ENCODE peak calls at places on chromosomes 7 and 10, in eight cellular contexts. J, L, A, C, Y, U, W and R are unnamed samples.
A peak's percentile ranks its signal among the peaks of the same experiment; 100 is the strongest.

GRCh38 chr7:157404845-157405481 is 68.2 kb downstream of the DNAJB6 start:
- DNase-seq in J (peak; percentile 38), L (peak; percentile 91), A (peak; percentile 91), C (peak; percentile 42), Y (peak; percentile 94), U (peak; percentile 77), W (peak; percentile 67), R (no peak)

GRCh38 chr7:131255242-131255641 is 72.4 kb upstream of the MKLN1 start:
- DNase-seq in J (no peak), L (no peak), A (no peak), C (no peak), Y (no peak), U (no peak), W (no peak), R (no peak)

GRCh38 chr7:81583882-81584533 is 185.8 kb downstream of the HGF start:
- DNase-seq in J (no peak), L (peak; percentile 38), A (peak; percentile 86), C (no peak), Y (no peak), U (no peak), W (no peak), R (no peak)

GRCh38 chr10:28046579-28046978 is 47.7 kb upstream of the ODAD2 start:
- DNase-seq in J (no peak), L (no peak), A (no peak), C (no peak), Y (no peak), U (no peak), W (no peak), R (no peak)

GRCh38 chr7:137404918-137405317 is 61.4 kb upstream of the PTN start:
- DNase-seq in J (no peak), L (no peak), A (no peak), C (no peak), Y (no peak), U (no peak), W (no peak), R (no peak)

GRCh38 chr10:132960071-132960472 is 17.7 kb upstream of the CFAP46 start:
- DNase-seq in J (peak; percentile 80), L (no peak), A (no peak), C (peak; percentile 58), Y (no peak), U (no peak), W (no peak), R (no peak)

GRCh38 chr7:75658369-75658768 is 80.4 kb downstream of the HIP1 start:
- DNase-seq in J (peak; percentile 55), L (no peak), A (no peak), C (no peak), Y (no peak), U (peak; percentile 43), W (no peak), R (no peak)

GRCh38 chr7:47901542-47901941 is 46.7 kb downstream of the PKD1L1 start:
- DNase-seq in J (no peak), L (peak; percentile 71), A (no peak), C (no peak), Y (peak; percentile 29), U (peak; percentile 42), W (no peak), R (no peak)

GRCh38 chr10:7558036-7558435 is 108.7 kb downstream of the ITIH5 start:
- DNase-seq in J (no peak), L (no peak), A (no peak), C (no peak), Y (no peak), U (no peak), W (no peak), R (no peak)

GRCh38 chr10:83373659-83374058 is 765.6 kb upstream of the GHITM start:
- DNase-seq in J (no peak), L (peak; percentile 73), A (no peak), C (no peak), Y (no peak), U (no peak), W (no peak), R (peak; percentile 16)

GRCh38 chr10:73887038-73888015 is 13.0 kb upstream of the CAMK2G start:
- DNase-seq in J (peak; percentile 92), L (peak; percentile 93), A (peak; percentile 97), C (peak; percentile 91), Y (peak; percentile 95), U (peak; percentile 94), W (peak; percentile 84), R (peak; percentile 80)

GRCh38 chr10:91596821-91597396 is 36.0 kb downstream of the PPP1R3C start:
- DNase-seq in J (no peak), L (peak; percentile 84), A (peak; percentile 92), C (no peak), Y (peak; percentile 79), U (peak; percentile 80), W (no peak), R (no peak)

GRCh38 chr7:159031135-159031701 is 113.4 kb downstream of the VIPR2 start:
- DNase-seq in J (peak; percentile 95), L (no peak), A (no peak), C (peak; percentile 77), Y (no peak), U (no peak), W (peak; percentile 51), R (peak; percentile 29)
- H3K4me3 ChIP-seq in J (peak overlapping the region; percentile 73), L (no peak overlapping the region), A (no peak overlapping the region), C (peak overlapping the region; percentile 43), Y (no peak overlapping the region), U (no peak overlapping the region), W (peak overlapping the region; percentile 44), R (peak overlapping the region; percentile 21)

GRCh38 chr10:69229565-69229886 is 9.4 kb downstream of the HKDC1 start:
- DNase-seq in J (no peak), L (no peak), A (no peak), C (no peak), Y (no peak), U (no peak), W (no peak), R (no peak)
- H3K4me3 ChIP-seq in J (no peak overlapping the region), L (no peak overlapping the region), A (no peak overlapping the region), C (no peak overlapping the region), Y (no peak overlapping the region), U (no peak overlapping the region), W (no peak overlapping the region), R (no peak overlapping the region)

DNA sequence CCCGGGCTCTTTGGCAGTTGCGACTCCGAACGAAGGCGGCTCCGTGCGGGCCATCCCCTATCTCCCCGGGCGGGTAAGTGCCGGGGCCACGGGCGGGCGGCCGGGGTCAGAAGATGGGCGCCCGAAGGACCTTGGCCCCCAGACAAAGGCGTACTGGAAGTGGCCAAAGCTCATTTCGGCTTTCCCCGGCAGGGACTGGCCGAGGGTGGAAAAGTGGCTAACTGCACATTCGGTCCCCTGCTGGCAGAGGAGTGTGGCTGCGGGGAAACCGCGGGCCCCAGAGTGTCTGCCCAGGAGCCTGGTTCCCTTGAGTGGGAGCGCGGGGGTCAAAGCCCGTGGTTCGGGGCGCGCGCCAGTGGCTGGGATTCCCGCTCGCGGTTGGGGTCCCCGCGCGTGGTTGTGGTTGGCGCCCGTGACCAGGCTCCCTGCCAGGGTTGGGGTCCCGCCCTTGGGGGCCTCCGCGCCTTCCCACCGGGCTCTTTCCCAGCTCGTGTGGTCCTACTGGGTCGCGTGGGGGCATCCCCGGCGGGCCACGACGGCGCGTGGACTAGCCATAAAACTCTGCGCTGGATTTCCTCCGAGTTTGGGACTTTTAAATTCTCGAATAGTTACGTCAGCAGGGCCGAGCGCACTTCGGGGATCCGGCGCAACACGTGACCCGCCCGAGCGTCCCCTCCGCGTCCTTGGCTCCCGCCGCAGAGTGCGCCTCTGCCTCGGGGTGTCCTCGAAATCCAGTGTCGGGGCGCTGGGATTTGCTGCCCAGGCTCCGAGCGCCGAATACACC is 124.4 kb downstream of the TACC2 start:
- DNase-seq in J (peak; percentile 90), L (peak; percentile 66), A (peak; percentile 75), C (peak; percentile 95), Y (peak; percentile 71), U (peak; percentile 71), W (peak; percentile 79), R (peak; percentile 71)
- H3K4me3 ChIP-seq in J (peak overlapping the region; percentile 66), L (peak overlapping the region; percentile 77), A (peak overlapping the region; percentile 80), C (peak overlapping the region; percentile 74), Y (peak overlapping the region; percentile 72), U (peak overlapping the region; percentile 76), W (peak overlapping the region; percentile 59), R (peak overlapping the region; percentile 30)

GRCh38 chr7:24877790-24878311 is 102.1 kb downstream of the OSBPL3 start:
- DNase-seq in J (no peak), L (peak; percentile 79), A (peak; percentile 39), C (no peak), Y (peak; percentile 21), U (peak; percentile 57), W (no peak), R (no peak)
- H3K4me3 ChIP-seq in J (no peak overlapping the region), L (no peak overlapping the region), A (no peak overlapping the region), C (no peak overlapping the region), Y (no peak overlapping the region), U (no peak overlapping the region), W (no peak overlapping the region), R (no peak overlapping the region)

GRCh38 chr10:13788701-13789447 is 202.1 kb downstream of the PRPF18 start:
- DNase-seq in J (no peak), L (peak; percentile 66), A (peak; percentile 72), C (peak; percentile 83), Y (peak; percentile 55), U (peak; percentile 57), W (no peak), R (peak; percentile 44)

GRCh38 chr10:13789448-13789829 is 202.7 kb downstream of the PRPF18 start:
- DNase-seq in J (no peak), L (no peak), A (no peak), C (no peak), Y (no peak), U (no peak), W (no peak), R (no peak)

GRCh38 chr10:13788320-13788600 is 201.5 kb downstream of the PRPF18 start:
- DNase-seq in J (no peak), L (peak; percentile 26), A (no peak), C (no peak), Y (no peak), U (no peak), W (no peak), R (no peak)

GRCh38 chr10:13784067-13784466 is 197.3 kb downstream of the PRPF18 start:
- DNase-seq in J (no peak), L (peak; percentile 50), A (no peak), C (no peak), Y (no peak), U (no peak), W (no peak), R (no peak)

DNA sequence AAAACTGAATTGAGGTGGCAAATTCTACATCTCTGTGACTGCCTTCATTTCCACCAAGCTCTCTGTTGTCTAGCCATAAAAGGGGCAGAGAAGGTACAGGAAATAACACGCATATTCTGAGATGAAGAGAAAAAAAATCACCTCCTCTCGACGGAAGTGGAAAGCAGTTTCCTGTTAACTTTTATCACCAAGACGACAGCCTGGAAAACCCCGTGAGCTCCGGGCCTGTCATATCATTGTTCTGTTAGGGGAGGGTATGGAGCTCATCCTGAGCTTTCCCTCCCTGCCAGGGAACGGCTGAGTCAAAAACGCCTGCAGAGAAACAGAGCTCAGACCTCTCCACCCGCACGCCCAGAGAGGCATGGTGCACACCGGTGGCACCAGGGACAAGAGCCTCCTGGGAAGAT is 200.3 kb downstream of the PRPF18 start:
- DNase-seq in J (no peak), L (peak; percentile 56), A (no peak), C (no peak), Y (no peak), U (peak; percentile 77), W (no peak), R (no peak)
- H3K4me3 ChIP-seq in J (no peak overlapping the region), L (no peak overlapping the region), A (no peak overlapping the region), C (no peak overlapping the region), Y (no peak overlapping the region), U (no peak overlapping the region), W (no peak overlapping the region), R (no peak overlapping the region)

DNA sequence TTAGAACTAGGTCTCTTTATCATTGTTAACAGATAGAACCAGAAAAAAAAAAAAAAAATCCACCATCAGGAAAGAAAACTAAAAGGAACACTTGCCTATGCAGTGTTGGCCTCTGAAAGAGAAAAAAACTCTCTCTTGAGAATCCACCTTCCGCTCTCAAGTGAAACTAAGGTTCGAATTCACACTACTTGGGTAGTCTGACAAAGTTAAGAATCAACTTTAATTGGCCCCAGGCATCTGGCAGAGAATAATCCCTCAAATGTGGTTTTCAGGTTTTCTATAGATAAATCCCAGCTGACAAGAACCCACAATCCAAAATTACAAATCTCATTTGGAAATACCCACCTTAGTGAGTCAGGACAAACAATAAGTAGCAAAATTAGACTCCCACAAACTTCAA is 199.7 kb upstream of the LRRN3 start:
- DNase-seq in J (no peak), L (no peak), A (no peak), C (no peak), Y (no peak), U (no peak), W (no peak), R (no peak)
- H3K4me3 ChIP-seq in J (no peak overlapping the region), L (no peak overlapping the region), A (no peak overlapping the region), C (no peak overlapping the region), Y (no peak overlapping the region), U (no peak overlapping the region), W (no peak overlapping the region), R (no peak overlapping the region)